ENCODE peak calls at places on chromosomes 7 and 10, in five cellular contexts. I, K, J, Q and B are unnamed samples.

GRCh38 chr7:42010751-42011150 is 226.3 kb downstream of the GLI3 start:
- DNase-seq in K (no peak), I (no peak), J (no peak), Q (no peak), B (no peak)

GRCh38 chr7:124718032-124718766 is 47.4 kb downstream of the GPR37 start:
- DNase-seq in I (peak; percentile 58), J (no peak), K (no peak), Q (no peak), B (no peak)

GRCh38 chr7:63073286-63073685 is 925.4 kb upstream of the ZNF722 start:
- DNase-seq in I (no peak), J (no peak), Q (no peak), K (no peak), B (no peak)

GRCh38 chr10:129730272-129730992 is 233.6 kb downstream of the EBF3 start:
- DNase-seq in K (no peak), I (no peak), Q (no peak), J (no peak), B (no peak)

GRCh38 chr10:64112697-64113367 is 591.6 kb downstream of the REEP3 start:
- DNase-seq in I (no peak), K (no peak), Q (no peak), J (no peak), B (no peak)

GRCh38 chr10:114413398-114413797 is 9.1 kb upstream of the AFAP1L2 start:
- DNase-seq in I (no peak), K (no peak), J (no peak), Q (no peak), B (no peak)

GRCh38 chr7:47534322-47535032 is 47.4 kb downstream of the TNS3 start:
- DNase-seq in I (no peak), Q (peak; percentile 51), K (no peak), J (no peak), B (no peak)

GRCh38 chr10:110002801-110003523 is 4.8 kb upstream of the ADD3 start:
- DNase-seq in I (no peak), J (no peak), K (no peak), Q (no peak), B (no peak)

GRCh38 chr10:125373546-125373945 is 213.2 kb upstream of the CTBP2 start:
- DNase-seq in Q (no peak), K (no peak), J (no peak), I (no peak), B (no peak)

GRCh38 chr7:139304517-139304916 is 36.6 kb upstream of the FMC1 start:
- DNase-seq in J (no peak), K (no peak), I (no peak), Q (peak; percentile 38), B (no peak)

GRCh38 chr10:16950686-16951681 is 133.8 kb upstream of the RSU1 start:
- DNase-seq in J (peak; percentile 89), I (peak; percentile 38), Q (peak; percentile 38), K (peak; percentile 63), B (peak; percentile 82)

GRCh38 chr7:99514050-99514449 is 9.6 kb downstream of the ZKSCAN5 start:
- DNase-seq in K (no peak), Q (no peak), J (no peak), I (peak; percentile 28), B (no peak)

GRCh38 chr10:44864042-44864436 is 47.1 kb upstream of the TMEM72 start:
- DNase-seq in Q (no peak), J (peak; percentile 3), K (no peak), I (peak; percentile 12), B (peak; percentile 80)

GRCh38 chr7:1040790-1041189 is 3.6 kb upstream of the GPR146 start:
- DNase-seq in Q (peak; percentile 91), J (no peak), K (no peak), I (peak; percentile 89), B (no peak)

GRCh38 chr7:124940306-124940705 is 10.7 kb upstream of the POT1 start:
- DNase-seq in K (no peak), I (no peak), J (no peak), Q (no peak), B (no peak)

GRCh38 chr7:4684826-4685225 is 2.7 kb downstream of the FOXK1 start:
- DNase-seq in I (no peak), K (no peak), Q (no peak), J (no peak), B (no peak)

GRCh38 chr7:4681922-4682620 is at the start of gene FOXK1:
- DNase-seq in J (peak; percentile 39), I (peak; percentile 67), K (peak; percentile 57), Q (peak; percentile 99), B (peak; percentile 59)

GRCh38 chr7:4682621-4683042 is 537 bp downstream of the FOXK1 start:
- DNase-seq in J (peak; percentile 42), I (peak; percentile 55), Q (no peak), K (peak; percentile 50), B (peak; percentile 37)

GRCh38 chr7:4683043-4683883 is 1.2 kb downstream of the FOXK1 start:
- DNase-seq in Q (peak; percentile 62), J (no peak), K (no peak), I (peak; percentile 25), B (no peak)

GRCh38 chr7:4683884-4684565 is 1.9 kb downstream of the FOXK1 start:
- DNase-seq in K (no peak), J (peak; percentile 80), Q (peak; percentile 73), I (peak; percentile 76), B (no peak)
- H3K9ac ChIP-seq in K (peak overlapping the region; percentile 94), J (peak overlapping the region; percentile 69), Q (peak overlapping the region; percentile 81), I (peak overlapping the region; percentile 70), B (no peak overlapping the region)

GRCh38 chr10:52216852-52217251 is 97.2 kb upstream of the DKK1 start:
- DNase-seq in K (no peak), J (peak; percentile 82), Q (peak; percentile 8), I (peak; percentile 94), B (no peak)
- H3K9ac ChIP-seq in K (no peak overlapping the region), J (no peak overlapping the region), Q (peak overlapping the region; percentile 12), I (no peak overlapping the region), B (no peak overlapping the region)

GRCh38 chr10:335151-335800 is 200.0 kb downstream of the ZMYND11 start:
- DNase-seq in Q (no peak), K (no peak), J (no peak), I (no peak), B (no peak)

GRCh38 chr10:327889-328809 is 192.9 kb downstream of the ZMYND11 start:
- DNase-seq in I (peak; percentile 38), Q (no peak), K (no peak), J (no peak), B (no peak)

GRCh38 chr10:326894-327635 is 191.8 kb downstream of the ZMYND11 start:
- DNase-seq in J (no peak), Q (no peak), I (no peak), K (no peak), B (no peak)

GRCh38 chr10:329361-330099 is 194.3 kb downstream of the ZMYND11 start:
- DNase-seq in J (peak; percentile 85), K (no peak), I (peak; percentile 97), Q (no peak), B (no peak)

DNA sequence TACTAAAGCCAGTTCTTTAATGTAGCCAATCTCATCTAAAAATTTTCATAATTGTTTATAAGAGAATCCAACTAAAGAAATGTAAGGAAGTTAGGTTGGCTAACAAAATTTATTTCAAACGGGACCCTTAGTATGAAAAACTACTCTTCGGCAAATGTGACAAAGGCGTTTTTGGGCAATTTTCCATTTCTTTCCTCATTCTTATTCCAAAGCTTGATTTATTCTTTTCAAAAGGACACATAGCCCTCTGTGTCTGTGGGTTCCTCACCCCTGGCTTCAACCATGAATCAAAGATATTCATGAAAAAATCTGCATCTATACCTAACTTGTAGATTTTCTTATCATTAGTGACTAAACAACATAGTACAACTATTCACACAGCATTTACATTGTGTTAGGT is 195.9 kb downstream of the ZMYND11 start:
- DNase-seq in K (no peak), I (no peak), Q (no peak), J (no peak), B (no peak)
- H3K9ac ChIP-seq in K (no peak overlapping the region), I (no peak overlapping the region), Q (no peak overlapping the region), J (no peak overlapping the region), B (no peak overlapping the region)

GRCh38 chr10:62085404-62085803 is 183.2 kb downstream of the RTKN2 start:
- DNase-seq in I (no peak), J (no peak), Q (no peak), K (no peak), B (no peak)

GRCh38 chr10:62082729-62083412 is 181.4 kb downstream of the ARID5B start:
- DNase-seq in K (no peak), Q (no peak), J (peak; percentile 94), I (peak; percentile 80), B (no peak)

GRCh38 chr10:62083413-62083794 is 181.9 kb downstream of the ARID5B start:
- DNase-seq in I (peak; percentile 64), K (no peak), Q (no peak), J (peak; percentile 76), B (no peak)

GRCh38 chr10:62084434-62084833 is 182.9 kb downstream of the ARID5B start:
- DNase-seq in I (peak; percentile 62), K (no peak), J (no peak), Q (no peak), B (no peak)

DNA sequence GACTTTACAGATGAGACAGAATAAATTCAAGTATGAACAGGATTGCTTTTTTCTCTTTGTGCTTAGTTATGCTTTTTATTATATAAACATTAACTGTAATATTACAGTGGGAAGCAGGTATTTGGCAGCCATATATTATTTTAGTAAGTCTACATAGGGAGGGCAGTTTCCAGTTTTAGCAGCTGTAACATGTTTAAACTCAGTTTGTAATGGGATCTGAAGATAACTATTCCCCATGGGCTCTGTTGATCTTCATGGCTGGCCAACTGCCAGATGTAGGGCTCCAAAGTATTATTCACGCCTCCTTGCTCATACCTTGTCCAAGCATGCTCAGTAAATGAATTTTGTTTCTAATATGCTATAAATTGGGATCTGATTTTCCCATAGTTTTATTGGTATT is 182.4 kb downstream of the ARID5B start:
- DNase-seq in Q (peak; percentile 49), J (peak; percentile 77), K (no peak), I (peak; percentile 89), B (no peak)
- H3K9ac ChIP-seq in Q (peak overlapping the region; percentile 68), J (peak overlapping the region; percentile 93), K (no peak overlapping the region), I (no peak overlapping the region), B (no peak overlapping the region)